ENCODE peak calls at places on chromosomes 1 and 21, in seven cellular contexts. Z is naive thymus-derived CD4-positive, alpha-beta T cell; Q is NCI-H1436; C is cardiac fibroblast; W is NCI-H1694 treated with DMSO at 0.1 percent for 48 hours; E is LHCN-M2; O is spleen. S is an unnamed sample.
A peak's percentile ranks its signal among the peaks of the same experiment; 100 is the strongest.

GRCh38 chr21:29196021-29196663 is 65.7 kb downstream of the MAP3K7CL start:
- DNase-seq in Z (peak; percentile 67), Q (no peak), C (peak; percentile 93), W (no peak), E (peak; percentile 95), O (no peak), S (no peak)

GRCh38 chr1:27615346-27616004 is 11.5 kb upstream of the AHDC1 start:
- DNase-seq in Z (no peak), Q (no peak), C (no peak), W (no peak), E (no peak), O (no peak), S (no peak)

GRCh38 chr1:229596961-229597699 is 28.8 kb downstream of the TAF5L start:
- DNase-seq in Z (no peak), Q (no peak), C (peak; percentile 38), W (no peak), E (peak; percentile 75), O (no peak), S (no peak)

GRCh38 chr1:44714944-44715571 is 15.9 kb downstream of the RNU5D-1 start:
- DNase-seq in Z (peak; percentile 63), Q (peak; percentile 63), C (peak; percentile 85), W (peak; percentile 83), E (peak; percentile 67), O (peak; percentile 81), S (peak; percentile 47)

GRCh38 chr1:235892734-235893413 is 26.2 kb upstream of the LYST start:
- DNase-seq in Z (no peak), Q (no peak), C (no peak), W (no peak), E (no peak), O (no peak), S (no peak)

GRCh38 chr1:39491146-39491921 is at the start of gene BMP8A:
- DNase-seq in Z (peak; percentile 81), Q (peak; percentile 62), C (peak; percentile 23), W (peak; percentile 100), E (no peak), O (peak; percentile 92), S (peak; percentile 82)

GRCh38 chr1:167409183-167409582 is 109.1 kb downstream of the CD247 start:
- DNase-seq in Z (no peak), Q (no peak), C (no peak), W (no peak), E (no peak), O (no peak), S (no peak)

GRCh38 chr1:29591601-29592260 is 355.4 kb downstream of the PTPRU start:
- DNase-seq in Z (no peak), Q (no peak), C (no peak), W (no peak), E (no peak), O (no peak), S (no peak)

GRCh38 chr21:38126677-38127271 is 130.0 kb upstream of the KCNJ15 start:
- DNase-seq in Z (peak; percentile 49), Q (peak; percentile 79), C (peak; percentile 50), W (peak; percentile 65), E (peak; percentile 46), O (peak; percentile 78), S (peak; percentile 80)

GRCh38 chr1:88773540-88774150 is 89.6 kb downstream of the PKN2 start:
- DNase-seq in Z (no peak), Q (no peak), C (peak; percentile 25), W (no peak), E (peak; percentile 43), O (no peak), S (no peak)

GRCh38 chr1:182348916-182349747 is 42.5 kb downstream of the GLUL start:
- DNase-seq in Z (no peak), Q (no peak), C (peak; percentile 24), W (no peak), E (peak; percentile 23), O (no peak), S (no peak)

GRCh38 chr1:201014816-201015200 is 8.7 kb downstream of the KIF21B start:
- DNase-seq in Z (no peak), Q (no peak), C (peak; percentile 15), W (no peak), E (no peak), O (no peak), S (no peak)

GRCh38 chr1:107572674-107573205 is 392.2 kb downstream of the VAV3 start:
- DNase-seq in Z (no peak), Q (no peak), C (peak; percentile 22), W (peak; percentile 21), E (peak; percentile 80), O (no peak), S (no peak)

GRCh38 chr1:52008074-52008809 is 17.7 kb upstream of the RAB3B start:
- DNase-seq in Z (no peak), Q (no peak), C (no peak), W (no peak), E (no peak), O (no peak), S (no peak)

GRCh38 chr21:42679319-42679981 is 26.0 kb downstream of the PDE9A start:
- DNase-seq in Z (no peak), Q (no peak), C (no peak), W (no peak), E (no peak), O (peak; percentile 47), S (no peak)

GRCh38 chr1:175597206-175597605 is 146.2 kb downstream of the TNR start:
- DNase-seq in Z (no peak), Q (no peak), C (peak; percentile 7), W (no peak), E (no peak), O (no peak), S (no peak)

GRCh38 chr1:38029081-38029681 is 16.6 kb downstream of the UTP11 start:
- DNase-seq in Z (no peak), Q (no peak), C (peak; percentile 50), W (peak; percentile 60), E (no peak), O (no peak), S (peak; percentile 68)

GRCh38 chr21:23452384-23453083 is 2154.7 kb downstream of the MRPL39 start:
- DNase-seq in Z (no peak), Q (peak; percentile 31), C (no peak), W (no peak), E (no peak), O (no peak), S (peak; percentile 11)

GRCh38 chr1:23529146-23530088 is 1.6 kb downstream of the E2F2 start:
- DNase-seq in Z (no peak), Q (no peak), C (no peak), W (no peak), E (no peak), O (no peak), S (no peak)

GRCh38 chr1:159843459-159843858 is 16.8 kb downstream of the SLAMF8 start:
- DNase-seq in Z (no peak), Q (no peak), C (no peak), W (no peak), E (peak; percentile 37), O (no peak), S (no peak)

GRCh38 chr1:57489342-57490036 is 65.6 kb upstream of the DAB1 start:
- DNase-seq in Z (no peak), Q (peak; percentile 68), C (peak; percentile 55), W (no peak), E (peak; percentile 1), O (no peak), S (no peak)

GRCh38 chr1:201423655-201424610 is 2.4 kb upstream of the TNNI1 start:
- DNase-seq in Z (no peak), Q (no peak), C (no peak), W (no peak), E (peak; percentile 50), O (peak; percentile 50), S (no peak)

GRCh38 chr21:45576838-45577737 is 34.8 kb upstream of the SLC19A1 start:
- DNase-seq in Z (no peak), Q (no peak), C (no peak), W (no peak), E (no peak), O (peak; percentile 61), S (no peak)

GRCh38 chr1:87226341-87226760 is 102.3 kb upstream of the LMO4 start:
- DNase-seq in Z (no peak), Q (no peak), C (peak; percentile 98), W (no peak), E (peak; percentile 96), O (no peak), S (no peak)

GRCh38 chr1:223775054-223775453 is 62.7 kb downstream of the CAPN2 start:
- DNase-seq in Z (no peak), Q (no peak), C (peak; percentile 20), W (no peak), E (peak; percentile 85), O (no peak), S (no peak)

GRCh38 chr1:223363856-223364684 is at the start of gene SUSD4:
- DNase-seq in Z (peak; percentile 54), Q (peak; percentile 94), C (no peak), W (peak; percentile 72), E (no peak), O (peak; percentile 85), S (peak; percentile 92)

GRCh38 chr1:115112496-115113375 is 23.4 kb upstream of the TSPAN2 start:
- DNase-seq in Z (peak; percentile 45), Q (no peak), C (peak; percentile 33), W (peak; percentile 8), E (no peak), O (peak; percentile 82), S (no peak)

GRCh38 chr1:58047265-58047858 is 499.2 kb downstream of the OMA1 start:
- DNase-seq in Z (no peak), Q (no peak), C (peak; percentile 8), W (peak; percentile 13), E (no peak), O (no peak), S (peak; percentile 23)

GRCh38 chr1:3064901-3065300 is 4.1 kb upstream of the PRDM16 start:
- DNase-seq in Z (no peak), Q (no peak), C (no peak), W (no peak), E (no peak), O (no peak), S (no peak)

GRCh38 chr1:91699339-91699970 is 186.5 kb downstream of the TGFBR3 start:
- DNase-seq in Z (no peak), Q (no peak), C (peak; percentile 75), W (no peak), E (peak; percentile 39), O (no peak), S (no peak)

GRCh38 chr1:159922499-159923202 is 2.7 kb downstream of the TAGLN2 start:
- DNase-seq in Z (no peak), Q (no peak), C (peak; percentile 82), W (no peak), E (peak; percentile 83), O (peak; percentile 89), S (no peak)

GRCh38 chr1:960371-961131 is at the start of gene KLHL17:
- DNase-seq in Z (peak; percentile 86), Q (peak; percentile 38), C (peak; percentile 72), W (no peak), E (peak; percentile 59), O (peak; percentile 95), S (peak; percentile 75)

GRCh38 chr1:9275567-9276034 is 17.1 kb upstream of the SPSB1 start:
- DNase-seq in Z (peak; percentile 72), Q (no peak), C (peak; percentile 83), W (peak; percentile 4), E (peak; percentile 95), O (peak; percentile 84), S (no peak)

GRCh38 chr1:150535511-150536281 is 13.5 kb upstream of the ADAMTSL4 start:
- DNase-seq in Z (no peak), Q (no peak), C (peak; percentile 57), W (no peak), E (peak; percentile 47), O (peak; percentile 34), S (no peak)

GRCh38 chr1:29824025-29824424 is 587.7 kb downstream of the PTPRU start:
- DNase-seq in Z (no peak), Q (no peak), C (no peak), W (no peak), E (no peak), O (no peak), S (no peak)

GRCh38 chr1:160428053-160428452 is 27.7 kb downstream of the VANGL2 start:
- DNase-seq in Z (no peak), Q (no peak), C (no peak), W (no peak), E (no peak), O (no peak), S (no peak)

GRCh38 chr1:231610392-231610791 is 16.2 kb upstream of the DISC1 start:
- DNase-seq in Z (no peak), Q (no peak), C (no peak), W (no peak), E (no peak), O (no peak), S (no peak)

GRCh38 chr1:25906644-25907300 is 553 bp upstream of the STMN1 start:
- DNase-seq in Z (peak; percentile 43), Q (peak; percentile 61), C (no peak), W (peak; percentile 91), E (no peak), O (no peak), S (peak; percentile 85)

S was measured in NCI-H2171.